ENCODE peak calls at places on chromosomes 12 and 14, in five cellular contexts. D, R, F, X and Y are unnamed samples.

GRCh38 chr12:78703820-78704525 is 160.6 kb upstream of the SYT1 start:
- DNase-seq in D (no peak), R (no peak), F (no peak), X (no peak), Y (no peak)

GRCh38 chr12:27191531-27191930 is 52.6 kb upstream of the STK38L start:
- DNase-seq in D (no peak), R (no peak), F (no peak), X (no peak), Y (no peak)

GRCh38 chr14:71855399-71856036 is 76.7 kb upstream of the RGS6 start:
- DNase-seq in D (no peak), R (no peak), F (peak; percentile 31), X (no peak), Y (peak; percentile 73)

GRCh38 chr12:126582231-126582630 is 1517.0 kb downstream of the AACS start:
- DNase-seq in D (no peak), R (no peak), F (no peak), X (no peak), Y (no peak)

GRCh38 chr14:20857630-20858261 is 33.4 kb upstream of the RNASE3 start:
- DNase-seq in D (peak; percentile 84), R (peak; percentile 78), F (no peak), X (peak; percentile 93), Y (peak; percentile 71)

GRCh38 chr12:50647479-50647878 is 116.4 kb upstream of the ATF1 start:
- DNase-seq in D (no peak), R (no peak), F (no peak), X (no peak), Y (no peak)

GRCh38 chr14:49786315-49786714 is 18.4 kb downstream of the KLHDC2 start:
- DNase-seq in D (no peak), R (no peak), F (no peak), X (no peak), Y (no peak)

GRCh38 chr12:126191037-126191891 is 1126.0 kb downstream of the AACS start:
- DNase-seq in D (no peak), R (no peak), F (no peak), X (no peak), Y (no peak)

GRCh38 chr12:75982974-75983660 is 48.5 kb downstream of the PHLDA1 start:
- DNase-seq in D (no peak), R (no peak), F (no peak), X (no peak), Y (no peak)

GRCh38 chr12:121050725-121051124 is 11.7 kb upstream of the OASL start:
- DNase-seq in D (no peak), R (no peak), F (no peak), X (no peak), Y (no peak)

GRCh38 chr14:102034301-102034700 is 52.5 kb downstream of the HSP90AA1 start:
- DNase-seq in D (no peak), R (no peak), F (no peak), X (no peak), Y (no peak)

GRCh38 chr14:75578099-75578785 is at the start of gene FLVCR2:
- DNase-seq in D (peak; percentile 91), R (peak; percentile 90), F (no peak), X (peak; percentile 96), Y (peak; percentile 91)
- TF ChIP-seq EP300 in D (no peak), R (no peak), F (no peak), X (no peak), Y (no peak)

DNA sequence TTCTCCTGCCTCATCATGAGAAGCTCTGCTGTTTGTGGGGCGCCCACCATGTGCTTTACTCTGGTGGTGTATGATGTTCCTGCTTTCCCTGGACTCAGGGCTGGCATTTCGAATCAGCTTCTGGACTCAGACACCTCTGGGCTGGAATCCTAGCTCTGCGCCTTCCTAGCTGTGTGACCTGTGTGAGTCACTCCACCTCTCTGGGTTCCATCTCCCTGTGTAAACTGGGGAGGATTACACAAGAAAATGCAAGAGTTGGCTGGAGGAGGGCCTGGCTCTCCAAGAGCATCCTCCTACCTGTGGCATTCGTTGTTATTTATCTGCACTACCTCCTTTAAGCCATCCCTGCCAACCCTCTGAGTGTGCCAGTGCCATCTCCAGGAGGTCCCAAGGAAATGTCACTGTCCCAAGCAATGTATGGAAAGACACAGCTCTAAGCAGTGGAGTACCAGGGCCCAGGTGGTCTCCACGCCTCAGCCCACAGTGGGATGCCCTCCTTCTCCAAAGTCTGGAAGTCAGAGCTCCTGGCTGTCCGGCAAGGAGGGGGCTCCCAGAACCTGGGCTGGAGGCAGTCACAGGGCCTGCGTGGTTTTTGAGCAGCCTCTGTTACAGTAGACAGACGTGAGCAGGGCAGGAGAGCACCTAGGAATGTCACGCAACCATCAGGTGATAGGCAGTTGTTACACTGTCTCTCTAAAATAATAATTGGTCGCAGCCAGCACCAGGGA is 7.3 kb upstream of the TNFAIP2 start:
- DNase-seq in D (no peak), R (no peak), F (no peak), X (no peak), Y (no peak)
- TF ChIP-seq EP300 in D (no peak), R (no peak), F (no peak), X (no peak), Y (no peak)

GRCh38 chr14:77709412-77709811 is 1.5 kb downstream of the SLIRP start:
- DNase-seq in D (no peak), R (no peak), F (no peak), X (no peak), Y (no peak)
- TF ChIP-seq EP300 in D (no peak), R (no peak), F (no peak), X (no peak), Y (no peak)

DNA sequence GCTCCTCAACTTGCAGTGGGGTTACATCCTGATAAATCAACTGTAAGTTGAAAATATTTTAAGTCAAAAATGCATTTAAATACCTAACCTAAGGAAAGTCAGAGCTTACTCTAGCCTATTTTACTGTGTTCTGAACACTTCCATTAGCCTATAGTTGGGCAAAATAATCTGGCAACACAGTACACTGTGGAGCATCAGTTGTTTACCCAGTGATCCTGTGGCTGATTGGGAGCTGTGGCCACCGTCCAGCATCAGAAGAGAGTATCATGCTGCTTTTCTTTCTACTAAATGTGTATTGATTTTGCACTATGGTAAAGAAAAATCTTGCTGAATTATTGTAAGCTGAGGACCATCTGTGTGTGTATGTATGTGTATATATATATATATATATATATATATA is 200.9 kb downstream of the CPNE8 start:
- DNase-seq in D (no peak), R (no peak), F (no peak), X (no peak), Y (no peak)
- TF ChIP-seq EP300 in D (no peak), R (no peak), F (no peak), X (no peak), Y (no peak)

GRCh38 chr12:113299619-113300237 is 35.2 kb downstream of the SLC8B1 start:
- DNase-seq in D (peak; percentile 81), R (peak; percentile 83), F (no peak), X (no peak), Y (peak; percentile 30)
- TF ChIP-seq EP300 in D (no peak), R (no peak), F (no peak), X (no peak), Y (no peak)

DNA sequence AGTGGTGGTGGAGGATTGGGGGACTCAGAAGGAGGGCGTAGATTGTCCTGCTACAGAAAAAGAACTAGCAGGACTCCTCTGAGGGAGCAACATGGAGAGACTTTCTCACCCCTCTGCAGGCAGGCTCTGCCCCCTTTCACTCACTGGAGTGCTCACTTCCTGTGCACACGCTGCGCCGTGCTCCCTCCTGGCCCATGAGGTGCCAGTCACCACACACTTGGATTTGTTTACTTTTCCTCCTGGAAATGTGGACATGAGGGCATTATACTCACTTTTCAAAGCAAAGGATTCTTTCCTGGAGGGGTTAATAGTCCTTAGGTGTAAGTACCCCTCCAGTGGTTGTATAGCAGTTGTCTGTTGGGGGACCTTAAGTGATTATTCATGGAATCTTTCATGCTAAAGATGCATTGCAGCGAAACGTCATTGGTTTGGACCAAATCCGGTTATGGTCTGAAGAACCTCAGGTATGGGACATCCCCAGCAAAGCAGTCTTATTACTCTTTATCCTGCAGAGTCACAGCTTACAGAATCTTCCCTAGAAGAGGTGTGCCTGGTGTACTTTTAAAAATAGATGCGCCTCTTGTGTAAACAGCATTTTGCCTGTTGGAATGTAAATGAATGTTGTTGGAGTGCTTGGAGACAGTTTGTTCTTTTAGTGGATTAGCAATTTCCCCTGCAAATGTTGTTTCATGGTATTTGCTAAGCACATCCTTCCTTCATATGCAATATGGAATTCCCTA is 242.7 kb downstream of the ZFP36L1 start:
- DNase-seq in D (no peak), R (no peak), F (no peak), X (no peak), Y (no peak)
- TF ChIP-seq EP300 in D (peak; percentile 89), R (no peak), F (no peak), X (peak; percentile 85), Y (peak; percentile 90)

GRCh38 chr12:57111046-57111698 is at the start of gene STAT6:
- DNase-seq in D (peak; percentile 94), R (peak; percentile 85), F (no peak), X (peak; percentile 96), Y (peak; percentile 91)
- TF ChIP-seq EP300 in D (no peak), R (no peak), F (no peak), X (no peak), Y (no peak)

DNA sequence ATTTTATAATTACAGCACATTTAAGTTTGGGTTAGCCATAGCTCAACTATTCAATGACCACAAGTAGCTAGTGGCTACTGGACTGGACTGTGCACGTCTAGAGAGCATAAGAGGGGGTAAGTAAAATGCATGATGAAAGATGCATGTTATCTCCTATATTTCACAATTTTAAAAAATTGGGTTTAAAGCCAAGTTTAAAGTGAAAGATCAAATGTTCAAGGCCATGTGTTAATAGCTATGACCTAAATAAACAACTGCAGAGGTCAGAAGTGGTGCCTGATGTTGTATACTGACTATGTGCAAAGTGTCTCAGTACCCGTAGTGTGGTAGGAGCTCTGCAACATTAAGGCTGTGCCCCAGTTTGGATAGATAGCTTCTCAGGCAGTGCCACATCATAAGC is 48.2 kb downstream of the BMP4 start:
- DNase-seq in D (no peak), R (no peak), F (no peak), X (no peak), Y (no peak)
- TF ChIP-seq EP300 in D (no peak), R (no peak), F (no peak), X (no peak), Y (no peak)

GRCh38 chr14:25836647-25837046 is 761.2 kb downstream of the NOVA1 start:
- DNase-seq in D (no peak), R (no peak), F (no peak), X (no peak), Y (no peak)
- TF ChIP-seq EP300 in D (no peak), R (no peak), F (no peak), X (no peak), Y (no peak)